ENCODE peak calls at places on chromosomes 3 and 15, in seven cellular contexts. Z is T-cell, B is NCI-H1092, Y is AG04449, H is skeletal muscle cell, Q is right lobe of liver, X is myocyte. D is an unnamed sample.

GRCh38 chr3:72011495-72011894 is 226.5 kb upstream of the PROK2 start:
- DNase-seq in Z (no peak), B (no peak), Y (peak; percentile 87), H (peak; percentile 85), Q (no peak), X (peak; percentile 37), D (peak; percentile 93)

GRCh38 chr3:65052101-65052500 is 364.3 kb upstream of the ADAMTS9 start:
- DNase-seq in Z (no peak), B (no peak), Y (no peak), H (no peak), Q (no peak), X (no peak), D (no peak)

GRCh38 chr3:138395865-138396751 is 38.3 kb upstream of the ESYT3 start:
- DNase-seq in Z (no peak), B (no peak), Y (no peak), H (no peak), Q (no peak), X (no peak), D (no peak)

GRCh38 chr3:155192957-155193746 is 100.3 kb downstream of the STRIT1 start:
- DNase-seq in Z (no peak), B (no peak), Y (no peak), H (no peak), Q (no peak), X (no peak), D (no peak)

GRCh38 chr3:50608278-50608677 is 3.3 kb downstream of the CISH start:
- DNase-seq in Z (no peak), B (no peak), Y (no peak), H (no peak), Q (no peak), X (no peak), D (no peak)

GRCh38 chr3:148585671-148586379 is 111.9 kb upstream of the AGTR1 start:
- DNase-seq in Z (no peak), B (no peak), Y (no peak), H (no peak), Q (no peak), X (no peak), D (no peak)

GRCh38 chr15:66085128-66085527 is 168.4 kb downstream of the MEGF11 start:
- DNase-seq in Z (no peak), B (no peak), Y (no peak), H (no peak), Q (no peak), X (no peak), D (no peak)

GRCh38 chr3:78728406-78729145 is 1039.2 kb downstream of the ROBO1 start:
- DNase-seq in Z (no peak), B (peak; percentile 90), Y (no peak), H (peak; percentile 62), Q (no peak), X (peak; percentile 71), D (no peak)

GRCh38 chr3:177441813-177442646 is 244.7 kb upstream of the TBL1XR1 start:
- DNase-seq in Z (no peak), B (no peak), Y (no peak), H (no peak), Q (no peak), X (no peak), D (no peak)

GRCh38 chr3:117547956-117548550 is 838.5 kb downstream of the TUSC7 start:
- DNase-seq in Z (no peak), B (no peak), Y (peak; percentile 29), H (peak; percentile 83), Q (no peak), X (peak; percentile 24), D (peak; percentile 70)

GRCh38 chr3:182948305-182948704 is 32.0 kb downstream of the DCUN1D1 start:
- DNase-seq in Z (no peak), B (no peak), Y (no peak), H (no peak), Q (no peak), X (no peak), D (no peak)

GRCh38 chr3:129992781-129993180 is 18.3 kb downstream of the TRH start:
- DNase-seq in Z (no peak), B (no peak), Y (no peak), H (no peak), Q (no peak), X (no peak), D (no peak)

GRCh38 chr3:31533169-31533870 is 595 bp downstream of the STT3B start:
- DNase-seq in Z (peak; percentile 44), B (peak; percentile 17), Y (no peak), H (no peak), Q (peak; percentile 76), X (peak; percentile 49), D (no peak)

GRCh38 chr3:183131186-183131585 is 31.3 kb downstream of the LAMP3 start:
- DNase-seq in Z (no peak), B (no peak), Y (no peak), H (no peak), Q (no peak), X (no peak), D (no peak)

D was measured in GM04503.